ENCODE peak calls at places on chromosomes 16 and 17, in four cellular contexts. R is cardiac muscle cell, V is transverse colon, T is A673. O is an unnamed sample.
A peak's percentile ranks its signal among the peaks of the same experiment; 100 is the strongest.

GRCh38 chr16:27636453-27637200 is 86.7 kb downstream of the KATNIP start:
- DNase-seq in T (no peak), V (no peak), R (no peak), O (no peak)

GRCh38 chr17:66695098-66695497 is 139.8 kb upstream of the CACNG5 start:
- DNase-seq in T (no peak), R (no peak), V (no peak), O (no peak)

GRCh38 chr16:878071-878784 is 77.7 kb upstream of the GNG13 start:
- DNase-seq in V (peak; percentile 18), T (peak; percentile 49), R (no peak), O (no peak)

GRCh38 chr16:73771676-73772075 is 524.9 kb upstream of the PSMD7 start:
- DNase-seq in R (peak; percentile 6), V (no peak), T (no peak), O (no peak)

GRCh38 chr16:76157629-76158028 is 119.6 kb upstream of the CNTNAP4 start:
- DNase-seq in R (no peak), V (no peak), T (no peak), O (no peak)

GRCh38 chr17:28946239-28946638 is 5.1 kb downstream of the PHF12 start:
- DNase-seq in R (peak; percentile 48), T (peak; percentile 85), V (no peak), O (no peak)

GRCh38 chr17:6061290-6061689 is 8.9 kb upstream of the WSCD1 start:
- DNase-seq in R (peak; percentile 19), T (no peak), V (no peak), O (no peak)

GRCh38 chr17:64057701-64058263 is 37.3 kb upstream of the ICAM2 start:
- DNase-seq in T (no peak), R (no peak), V (no peak), O (no peak)

GRCh38 chr16:69858196-69859104 is 92.7 kb upstream of the CLEC18A start:
- DNase-seq in V (no peak), T (no peak), R (no peak), O (no peak)

GRCh38 chr17:17127730-17128291 is 78.3 kb downstream of the PLD6 start:
- DNase-seq in V (no peak), R (no peak), T (no peak), O (no peak)

GRCh38 chr16:2853531-2854073 is 4.4 kb downstream of the PRSS22 start:
- DNase-seq in T (no peak), R (no peak), V (no peak), O (no peak)

GRCh38 chr16:389317-389716 is 7.5 kb upstream of the PGAP6 start:
- DNase-seq in T (no peak), V (no peak), R (no peak), O (no peak)

GRCh38 chr16:48212033-48212432 is 32.1 kb upstream of the LONP2 start:
- DNase-seq in V (no peak), R (no peak), T (no peak), O (no peak)

GRCh38 chr17:559699-560378 is 154.8 kb downstream of the VPS53 start:
- DNase-seq in T (no peak), R (peak; percentile 87), V (no peak), O (no peak)

GRCh38 chr17:4177732-4178131 is 34.7 kb downstream of the CYB5D2 start:
- DNase-seq in V (no peak), R (no peak), T (no peak), O (no peak)

GRCh38 chr17:67218385-67218950 is 26.5 kb downstream of the HELZ start:
- DNase-seq in R (peak; percentile 17), T (no peak), V (no peak), O (no peak)

GRCh38 chr17:35094902-35095301 is 24.8 kb downstream of the RAD51D start:
- DNase-seq in R (peak; percentile 85), V (no peak), T (peak; percentile 30), O (no peak)

GRCh38 chr17:55758171-55758570 is 7.3 kb downstream of the PCTP start:
- DNase-seq in R (no peak), V (no peak), T (no peak), O (no peak)

GRCh38 chr17:65759532-65759931 is 198.1 kb upstream of the AXIN2 start:
- DNase-seq in T (no peak), R (no peak), V (no peak), O (no peak)

GRCh38 chr16:77881355-77882003 is 93.1 kb downstream of the VAT1L start:
- DNase-seq in V (no peak), T (no peak), R (no peak), O (no peak)

GRCh38 chr16:30186782-30187555 is 3.6 kb downstream of the CORO1A start:
- DNase-seq in T (peak; percentile 73), R (peak; percentile 51), V (peak; percentile 88), O (peak; percentile 88)

GRCh38 chr17:57694051-57694450 is 51.0 kb downstream of the CCDC182 start:
- DNase-seq in R (no peak), T (no peak), V (no peak), O (no peak)

GRCh38 chr16:9489823-9490467 is 398.5 kb downstream of the HAPSTR1 start:
- DNase-seq in R (no peak), T (peak; percentile 40), V (peak; percentile 36), O (no peak)

GRCh38 chr17:50128441-50129302 is 1.3 kb downstream of the SAMD14 start:
- DNase-seq in V (no peak), R (peak; percentile 43), T (peak; percentile 85), O (no peak)

GRCh38 chr16:70520612-70521297 is 2.6 kb downstream of the COG4 start:
- DNase-seq in R (peak; percentile 78), V (no peak), T (peak; percentile 33), O (no peak)

GRCh38 chr17:41959030-41959335 is 7.6 kb upstream of the CNP start:
- DNase-seq in V (no peak), R (peak; percentile 39), T (no peak), O (no peak)

GRCh38 chr17:17900615-17901520 is 64.1 kb upstream of the SREBF1 start:
- DNase-seq in V (peak; percentile 72), R (peak; percentile 98), T (peak; percentile 69), O (no peak)

GRCh38 chr16:23113185-23113584 is 36.1 kb downstream of the USP31 start:
- DNase-seq in R (no peak), T (no peak), V (no peak), O (no peak)

GRCh38 chr16:85838381-85838780 is 38.9 kb downstream of the COX4I1 start:
- DNase-seq in T (no peak), V (no peak), R (no peak), O (no peak)

GRCh38 chr17:1019451-1019850 is 22.5 kb downstream of the TIMM22 start:
- DNase-seq in R (no peak), V (no peak), T (no peak), O (no peak)

GRCh38 chr17:46851029-46851741 is at the start of gene WNT9B:
- DNase-seq in R (no peak), T (peak; percentile 30), V (peak; percentile 75), O (no peak)

DNA sequence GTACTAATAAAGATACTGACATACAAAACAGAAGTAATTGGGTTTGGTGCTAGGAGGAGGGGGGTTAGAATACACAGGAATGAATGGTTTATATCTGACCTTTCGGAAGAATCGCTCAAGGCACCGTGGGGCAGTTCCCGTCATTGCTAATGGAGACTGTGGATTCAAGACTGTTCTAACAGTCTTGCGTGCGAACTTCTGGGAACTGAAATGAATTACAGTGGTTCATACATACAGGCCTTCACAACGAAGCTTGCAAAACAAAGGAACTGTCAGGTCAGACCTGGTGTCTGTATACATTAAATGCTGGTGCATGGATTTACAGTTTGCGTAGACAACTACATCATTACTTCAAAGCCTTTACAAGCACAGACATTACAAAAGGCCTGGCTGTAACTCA is 983.9 kb downstream of the CDH11 start:
- DNase-seq in R (no peak), V (no peak), T (no peak), O (no peak)
- H3K27ac ChIP-seq in R (no peak overlapping the region), V (no peak overlapping the region), T (no peak overlapping the region), O (no peak overlapping the region)

GRCh38 chr17:7441202-7441705 is 1.9 kb downstream of the FGF11 start:
- DNase-seq in R (no peak), T (peak; percentile 54), V (no peak), O (no peak)

GRCh38 chr17:7442142-7442541 is 2.7 kb upstream of the CHRNB1 start:
- DNase-seq in R (no peak), T (no peak), V (no peak), O (no peak)

GRCh38 chr17:7444682-7445010 is 215 bp upstream of the CHRNB1 start:
- DNase-seq in T (no peak), R (no peak), V (no peak), O (no peak)

GRCh38 chr17:7445011-7445927 is at the start of gene CHRNB1:
- DNase-seq in V (peak; percentile 91), T (peak; percentile 68), R (peak; percentile 46), O (peak; percentile 45)

DNA sequence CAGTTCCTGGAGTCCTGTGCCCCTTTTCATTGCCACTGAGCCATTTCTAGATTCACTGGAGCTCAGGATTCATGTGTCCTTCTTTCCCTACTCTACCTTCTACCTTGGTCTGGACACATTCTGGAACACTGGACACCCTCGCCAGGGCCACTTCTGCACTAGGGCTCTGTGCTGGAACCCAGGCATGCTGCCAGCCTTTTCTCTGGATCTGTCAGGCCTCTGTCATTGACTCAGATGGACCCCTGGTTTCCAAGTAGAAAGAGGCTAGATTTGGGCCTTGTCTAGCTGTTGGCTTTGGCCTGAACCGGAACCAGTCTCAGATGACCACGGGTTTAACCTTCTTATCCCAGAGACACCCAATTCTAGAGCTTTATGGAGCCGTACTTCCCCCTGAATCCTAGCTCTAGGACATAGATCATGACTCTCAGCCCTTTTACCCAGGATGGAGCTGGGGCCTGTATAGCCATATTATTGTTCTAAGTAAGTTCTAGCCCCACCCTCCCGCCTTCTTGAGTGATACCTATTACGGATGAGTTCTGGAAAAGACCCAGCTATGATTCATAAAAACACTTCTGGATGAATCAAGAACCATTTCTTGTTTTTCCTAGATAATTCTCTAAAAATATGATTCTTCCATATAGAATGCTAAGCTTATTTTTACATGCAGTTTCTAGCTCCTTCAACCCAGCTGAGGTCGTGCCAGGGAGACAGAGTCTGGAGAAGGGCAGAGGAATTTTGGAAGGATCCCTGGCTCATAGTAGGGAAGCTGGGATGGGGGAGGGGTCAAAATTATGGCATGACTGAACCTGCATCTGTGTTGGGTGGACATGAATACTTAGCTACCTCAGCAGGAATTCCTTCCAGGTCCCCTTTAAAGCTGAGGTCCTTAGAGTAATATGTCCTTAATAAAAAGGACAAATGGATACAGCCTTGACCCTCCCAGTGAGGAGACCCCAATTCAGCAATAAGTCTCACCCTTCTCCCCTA is 1.1 kb upstream of the CHRNB1 start:
- DNase-seq in R (peak; percentile 41), V (no peak), T (no peak), O (no peak)
- H3K27me3 ChIP-seq in R (no peaks in the 10 kb centered on the region), V (peaks cover 74% of the 10 kb centered on the region), T (no peaks in the 10 kb centered on the region), O (peaks cover 85% of the 10 kb centered on the region)

DNA sequence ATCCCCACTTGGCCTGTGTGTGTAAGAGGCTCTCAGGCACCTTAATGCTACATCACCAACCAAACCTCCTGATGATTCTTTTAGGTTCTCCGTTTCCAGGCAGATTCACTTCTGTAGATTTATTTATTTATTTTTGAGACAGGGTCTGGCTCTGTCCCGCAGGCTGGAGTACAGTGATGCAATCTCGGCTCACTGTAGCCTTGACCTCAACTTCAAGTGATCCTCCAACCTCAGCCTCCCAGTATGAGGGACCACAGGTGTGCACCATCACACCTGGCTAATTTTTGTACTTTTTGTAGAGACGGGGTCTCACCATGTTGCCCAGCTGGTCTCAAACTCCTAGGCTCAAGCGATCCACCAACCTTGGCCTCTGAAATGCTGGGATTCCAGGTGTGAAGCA is 12.7 kb upstream of the MEOX1 start:
- DNase-seq in R (no peak), V (no peak), T (no peak), O (no peak)
- H3K27ac ChIP-seq in R (no peak overlapping the region), V (no peak overlapping the region), T (no peak overlapping the region), O (no peak overlapping the region)

GRCh38 chr17:48748728-48749566 is 20.4 kb upstream of the HOXB13 start:
- DNase-seq in T (no peak), V (no peak), R (no peak), O (no peak)
- H3K27me3 ChIP-seq in T (no peaks in the 10 kb centered on the region), V (peaks cover 100% of the 10 kb centered on the region), R (peaks cover 100% of the 10 kb centered on the region), O (peaks cover 98% of the 10 kb centered on the region)